ENCODE peak calls at places on chromosomes 6 and 20, in nine cellular contexts. S is left ventricle myocardium superior, J is amygdala, F is memory B cell, A is pancreas, Z is A172, G is lower leg skin, R is skeletal muscle cell, X is anterior cingulate cortex. Y is an unnamed sample.

GRCh38 chr6:21257125-21257524 is 336.4 kb upstream of the SOX4 start:
- DNase-seq in Z (no peak), J (no peak), S (no peak), F (no peak), A (no peak), R (no peak), G (no peak), X (no peak), Y (no peak)

GRCh38 chr6:32852844-32853540 is 512 bp downstream of the TAP1 start:
- DNase-seq in G (no peak), J (no peak), S (peak; percentile 62), X (peak; percentile 21), A (peak; percentile 60), F (peak; percentile 69), R (no peak), Z (peak; percentile 21), Y (peak; percentile 24)

GRCh38 chr6:125717120-125717731 is 32.2 kb upstream of the HEY2 start:
- DNase-seq in Z (peak; percentile 11), J (no peak), F (no peak), S (no peak), A (no peak), R (no peak), X (no peak), G (no peak), Y (no peak)

GRCh38 chr20:21826946-21827345 is 121.5 kb downstream of the PAX1 start:
- DNase-seq in G (no peak), A (no peak), X (no peak), R (no peak), Z (no peak), J (no peak), F (no peak), S (no peak), Y (no peak)

GRCh38 chr20:45266977-45267376 is 12.6 kb upstream of the SLPI start:
- DNase-seq in R (no peak), Z (no peak), X (no peak), G (no peak), J (no peak), A (no peak), S (no peak), F (no peak), Y (no peak)

GRCh38 chr6:129849456-129849855 is 11.7 kb downstream of the TMEM244 start:
- DNase-seq in R (no peak), X (no peak), J (no peak), S (no peak), G (no peak), A (no peak), F (no peak), Z (peak; percentile 65), Y (peak; percentile 70)

GRCh38 chr6:41581381-41581991 is 35.3 kb downstream of the FOXP4 start:
- DNase-seq in J (no peak), X (no peak), R (peak; percentile 83), F (no peak), G (no peak), Z (peak; percentile 97), S (peak; percentile 74), A (peak; percentile 60), Y (peak; percentile 98)

GRCh38 chr6:108119212-108120141 is 44.9 kb upstream of the OSTM1 start:
- DNase-seq in Z (no peak), S (no peak), X (no peak), F (no peak), J (no peak), A (peak; percentile 24), R (no peak), G (no peak), Y (no peak)

GRCh38 chr6:116381000-116381399 is 10.3 kb downstream of the DSE start:
- DNase-seq in J (no peak), S (no peak), A (no peak), Z (no peak), X (no peak), F (no peak), G (no peak), R (no peak), Y (no peak)

GRCh38 chr20:32908334-32909292 is 49.9 kb downstream of the EFCAB8 start:
- DNase-seq in G (no peak), F (no peak), X (no peak), Z (no peak), A (no peak), J (no peak), S (no peak), R (no peak), Y (no peak)

GRCh38 chr6:11161031-11161966 is 49.8 kb upstream of the ERVFRD-1 start:
- DNase-seq in X (no peak), Z (peak; percentile 70), F (no peak), S (no peak), J (no peak), R (no peak), A (no peak), G (no peak), Y (peak; percentile 63)

GRCh38 chr6:15073344-15073789 is 172.5 kb upstream of the JARID2 start:
- DNase-seq in X (no peak), F (no peak), A (no peak), G (no peak), Z (peak; percentile 91), J (no peak), R (no peak), S (no peak), Y (peak; percentile 89)

GRCh38 chr6:14228571-14228970 is 111.0 kb downstream of the CD83 start:
- DNase-seq in Z (no peak), J (no peak), A (no peak), X (no peak), R (peak; percentile 40), G (no peak), S (no peak), F (no peak), Y (peak; percentile 28)

GRCh38 chr6:164303092-164304007 is 888.8 kb downstream of the QKI start:
- DNase-seq in S (peak; percentile 66), Z (no peak), R (peak; percentile 86), A (no peak), F (no peak), X (no peak), J (no peak), G (peak; percentile 33), Y (no peak)

GRCh38 chr20:49658508-49658907 is 55.2 kb downstream of the B4GALT5 start:
- DNase-seq in G (no peak), J (no peak), Z (no peak), S (no peak), F (no peak), X (no peak), R (no peak), A (no peak), Y (no peak)

GRCh38 chr6:160933256-160933655 is 58.3 kb upstream of the MAP3K4 start:
- DNase-seq in G (no peak), A (no peak), S (peak; percentile 42), F (no peak), R (no peak), J (no peak), X (no peak), Z (no peak), Y (no peak)

Y was measured in HT1080.